ENCODE peak calls at places on chromosomes 5 and 9, in six cellular contexts. One of them, this sample, is unnamed.

GRCh38 chr5:173645437-173645807 is 29.0 kb upstream of the BOD1 start:
- DNase-seq in H9: peak
- DNase-seq in neuronal stem cell: no peak
- DNase-seq in mesenchymal stem cell: peak
- DNase-seq in IMR-90: peak
- DNase-seq in H1: peak
- DNase-seq in this sample: peak

GRCh38 chr9:93822229-93822628 is 132.9 kb downstream of the BARX1 start:
- DNase-seq in neuronal stem cell: no peak
- DNase-seq in IMR-90: no peak
- DNase-seq in mesenchymal stem cell: no peak
- DNase-seq in H1: no peak
- DNase-seq in H9: no peak
- DNase-seq in this sample: no peak

GRCh38 chr5:134846641-134846960 is 833 bp downstream of the C5orf24 start:
- DNase-seq in mesenchymal stem cell: peak
- DNase-seq in H1: no peak
- DNase-seq in IMR-90: no peak
- DNase-seq in H9: no peak
- DNase-seq in neuronal stem cell: no peak
- DNase-seq in this sample: no peak

GRCh38 chr5:149802008-149802407 is 71.9 kb downstream of the PPARGC1B start:
- DNase-seq in mesenchymal stem cell: no peak
- DNase-seq in IMR-90: no peak
- DNase-seq in neuronal stem cell: no peak
- DNase-seq in H1: no peak
- DNase-seq in H9: no peak
- DNase-seq in this sample: no peak

GRCh38 chr9:130240410-130241197 is 25.0 kb upstream of the HMCN2 start:
- DNase-seq in mesenchymal stem cell: peak
- DNase-seq in H9: peak
- DNase-seq in H1: no peak
- DNase-seq in IMR-90: peak
- DNase-seq in neuronal stem cell: peak
- DNase-seq in this sample: peak

GRCh38 chr5:56951131-56951945 is 585 bp downstream of the MIER3 start:
- DNase-seq in mesenchymal stem cell: peak
- DNase-seq in H9: peak
- DNase-seq in H1: no peak
- DNase-seq in IMR-90: no peak
- DNase-seq in neuronal stem cell: peak
- DNase-seq in this sample: peak

GRCh38 chr9:74527718-74528117 is 30.6 kb downstream of the RORB start:
- DNase-seq in H9: no peak
- DNase-seq in neuronal stem cell: no peak
- DNase-seq in mesenchymal stem cell: no peak
- DNase-seq in IMR-90: no peak
- DNase-seq in H1: no peak
- DNase-seq in this sample: no peak

GRCh38 chr9:109721021-109721420 is 59.0 kb upstream of the PALM2AKAP2 start:
- DNase-seq in neuronal stem cell: no peak
- DNase-seq in IMR-90: no peak
- DNase-seq in H1: no peak
- DNase-seq in H9: no peak
- DNase-seq in mesenchymal stem cell: no peak
- DNase-seq in this sample: no peak

GRCh38 chr9:6525326-6526040 is 112.5 kb downstream of the UHRF2 start:
- DNase-seq in IMR-90: peak
- DNase-seq in neuronal stem cell: no peak
- DNase-seq in mesenchymal stem cell: peak
- DNase-seq in H1: no peak
- DNase-seq in H9: no peak
- DNase-seq in this sample: no peak

GRCh38 chr9:114693248-114693895 is 11.4 kb upstream of the TEX48 start:
- DNase-seq in H9: no peak
- DNase-seq in mesenchymal stem cell: no peak
- DNase-seq in H1: no peak
- DNase-seq in neuronal stem cell: no peak
- DNase-seq in IMR-90: no peak
- DNase-seq in this sample: no peak

GRCh38 chr5:171615201-171616001 is 170.2 kb upstream of the SMIM23 start:
- DNase-seq in neuronal stem cell: peak
- DNase-seq in H9: peak
- DNase-seq in IMR-90: no peak
- DNase-seq in H1: no peak
- DNase-seq in mesenchymal stem cell: no peak
- DNase-seq in this sample: no peak

GRCh38 chr5:102627311-102627710 is 127.8 kb upstream of the PAM start:
- DNase-seq in H1: no peak
- DNase-seq in H9: no peak
- DNase-seq in mesenchymal stem cell: peak
- DNase-seq in neuronal stem cell: no peak
- DNase-seq in IMR-90: peak
- DNase-seq in this sample: no peak

GRCh38 chr5:155239803-155240202 is 226.2 kb downstream of the KIF4B start:
- DNase-seq in IMR-90: no peak
- DNase-seq in mesenchymal stem cell: no peak
- DNase-seq in H1: no peak
- DNase-seq in H9: no peak
- DNase-seq in neuronal stem cell: no peak
- DNase-seq in this sample: no peak

GRCh38 chr9:77030045-77030444 is 10.6 kb downstream of the FOXB2 start:
- DNase-seq in H1: no peak
- DNase-seq in H9: no peak
- DNase-seq in IMR-90: no peak
- DNase-seq in neuronal stem cell: no peak
- DNase-seq in mesenchymal stem cell: no peak
- DNase-seq in this sample: no peak

GRCh38 chr9:130542038-130542437 is 37.3 kb upstream of the FUBP3 start:
- DNase-seq in neuronal stem cell: no peak
- DNase-seq in mesenchymal stem cell: no peak
- DNase-seq in IMR-90: no peak
- DNase-seq in H1: no peak
- DNase-seq in H9: no peak
- DNase-seq in this sample: no peak

GRCh38 chr9:79780559-79780958 is 208.8 kb downstream of the TLE4 start:
- DNase-seq in H9: no peak
- DNase-seq in H1: no peak
- DNase-seq in IMR-90: no peak
- DNase-seq in neuronal stem cell: no peak
- DNase-seq in mesenchymal stem cell: no peak
- DNase-seq in this sample: no peak

GRCh38 chr5:131223751-131224386 is 40.0 kb upstream of the CDC42SE2 start:
- DNase-seq in H1: no peak
- DNase-seq in IMR-90: no peak
- DNase-seq in mesenchymal stem cell: no peak
- DNase-seq in H9: no peak
- DNase-seq in neuronal stem cell: no peak
- DNase-seq in this sample: peak

GRCh38 chr5:138111937-138112336 is 27.3 kb downstream of the NME5 start:
- DNase-seq in mesenchymal stem cell: peak
- DNase-seq in IMR-90: peak
- DNase-seq in H1: no peak
- DNase-seq in H9: no peak
- DNase-seq in neuronal stem cell: no peak
- DNase-seq in this sample: peak

GRCh38 chr5:139700711-139701693 is 52.9 kb downstream of the CXXC5 start:
- DNase-seq in H9: peak
- DNase-seq in IMR-90: no peak
- DNase-seq in mesenchymal stem cell: no peak
- DNase-seq in H1: no peak
- DNase-seq in neuronal stem cell: no peak
- DNase-seq in this sample: peak
- H2BK5ac ChIP-seq in H9: no peak
- H2BK5ac ChIP-seq in IMR-90: no peak
- H2BK5ac ChIP-seq in mesenchymal stem cell: no peak
- H2BK5ac ChIP-seq in H1: peak
- H2BK5ac ChIP-seq in neuronal stem cell: no peak
- H2BK5ac ChIP-seq in this sample: peak

GRCh38 chr5:148623101-148623500 is 31.2 kb downstream of the HTR4 start:
- DNase-seq in neuronal stem cell: no peak
- DNase-seq in H1: no peak
- DNase-seq in mesenchymal stem cell: no peak
- DNase-seq in IMR-90: no peak
- DNase-seq in H9: no peak
- DNase-seq in this sample: peak

GRCh38 chr5:148632280-148632679 is 22.0 kb downstream of the HTR4 start:
- DNase-seq in mesenchymal stem cell: no peak
- DNase-seq in H9: no peak
- DNase-seq in IMR-90: no peak
- DNase-seq in neuronal stem cell: no peak
- DNase-seq in H1: no peak
- DNase-seq in this sample: no peak

GRCh38 chr5:148623741-148624140 is 30.6 kb downstream of the HTR4 start:
- DNase-seq in H9: no peak
- DNase-seq in H1: no peak
- DNase-seq in neuronal stem cell: no peak
- DNase-seq in IMR-90: no peak
- DNase-seq in mesenchymal stem cell: no peak
- DNase-seq in this sample: no peak

GRCh38 chr5:148632978-148633377 is 21.3 kb downstream of the HTR4 start:
- DNase-seq in H1: no peak
- DNase-seq in mesenchymal stem cell: no peak
- DNase-seq in neuronal stem cell: no peak
- DNase-seq in H9: no peak
- DNase-seq in IMR-90: no peak
- DNase-seq in this sample: no peak

GRCh38 chr5:148626986-148627385 is 27.3 kb downstream of the HTR4 start:
- DNase-seq in H1: no peak
- DNase-seq in neuronal stem cell: no peak
- DNase-seq in mesenchymal stem cell: no peak
- DNase-seq in H9: no peak
- DNase-seq in IMR-90: no peak
- DNase-seq in this sample: no peak
- H3K14ac ChIP-seq in H1: no peak
- H3K14ac ChIP-seq in neuronal stem cell: no peak
- H3K14ac ChIP-seq in mesenchymal stem cell: no peak
- H3K14ac ChIP-seq in H9: no peak
- H3K14ac ChIP-seq in IMR-90: no peak
- H3K14ac ChIP-seq in this sample: no peak

DNA sequence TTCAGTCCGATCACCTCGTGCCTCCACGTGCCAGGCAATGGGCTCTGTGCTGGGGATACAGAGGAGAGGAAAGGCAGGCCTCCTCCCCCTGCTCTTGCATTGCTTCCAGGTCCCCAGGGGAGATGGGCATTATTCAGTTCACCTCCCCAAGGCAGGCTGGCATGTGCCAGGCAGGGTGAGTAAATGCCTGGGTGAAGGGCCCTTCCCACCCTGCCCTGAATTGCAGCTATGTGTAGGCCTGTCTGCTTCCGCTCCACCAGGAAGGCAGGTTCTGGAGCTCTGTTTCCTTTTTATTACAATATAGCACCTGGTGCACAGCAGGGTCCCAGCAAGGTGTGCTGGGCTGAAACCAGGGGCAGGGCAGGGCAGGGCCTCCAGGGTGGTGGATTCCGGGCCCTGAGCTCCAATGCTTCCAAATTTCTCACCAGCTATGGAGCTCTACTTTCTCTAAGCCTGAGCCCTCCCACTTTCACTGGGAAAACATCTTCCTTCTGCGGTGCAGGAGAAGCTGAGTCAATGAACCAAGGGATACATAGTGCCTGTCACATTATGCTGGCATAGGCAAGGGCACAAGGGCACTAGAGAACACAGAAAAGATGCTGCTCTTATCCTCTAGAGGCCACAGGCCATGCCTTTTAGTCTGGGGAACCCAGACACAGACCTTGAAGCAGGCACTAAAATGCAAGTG is 42.0 kb downstream of the SHB start:
- DNase-seq in neuronal stem cell: no peak
- DNase-seq in H1: no peak
- DNase-seq in IMR-90: no peak
- DNase-seq in H9: no peak
- DNase-seq in mesenchymal stem cell: no peak
- DNase-seq in this sample: no peak
- H2BK5ac ChIP-seq in neuronal stem cell: no peak
- H2BK5ac ChIP-seq in H1: peak
- H2BK5ac ChIP-seq in IMR-90: peak
- H2BK5ac ChIP-seq in H9: no peak
- H2BK5ac ChIP-seq in mesenchymal stem cell: peak
- H2BK5ac ChIP-seq in this sample: peak

GRCh38 chr5:107265268-107265667 is 405.5 kb downstream of the EFNA5 start:
- DNase-seq in H9: no peak
- DNase-seq in neuronal stem cell: no peak
- DNase-seq in mesenchymal stem cell: no peak
- DNase-seq in H1: no peak
- DNase-seq in IMR-90: no peak
- DNase-seq in this sample: no peak
- H3K14ac ChIP-seq in H9: no peak
- H3K14ac ChIP-seq in neuronal stem cell: no peak
- H3K14ac ChIP-seq in mesenchymal stem cell: no peak
- H3K14ac ChIP-seq in H1: no peak
- H3K14ac ChIP-seq in IMR-90: no peak
- H3K14ac ChIP-seq in this sample: no peak

GRCh38 chr5:43854697-43855292 is 251.8 kb downstream of the NNT start:
- DNase-seq in H9: no peak
- DNase-seq in mesenchymal stem cell: peak
- DNase-seq in H1: peak
- DNase-seq in IMR-90: peak
- DNase-seq in neuronal stem cell: peak
- DNase-seq in this sample: peak
- H2BK5ac ChIP-seq in H9: no peak
- H2BK5ac ChIP-seq in mesenchymal stem cell: no peak
- H2BK5ac ChIP-seq in H1: no peak
- H2BK5ac ChIP-seq in IMR-90: no peak
- H2BK5ac ChIP-seq in neuronal stem cell: no peak
- H2BK5ac ChIP-seq in this sample: no peak

DNA sequence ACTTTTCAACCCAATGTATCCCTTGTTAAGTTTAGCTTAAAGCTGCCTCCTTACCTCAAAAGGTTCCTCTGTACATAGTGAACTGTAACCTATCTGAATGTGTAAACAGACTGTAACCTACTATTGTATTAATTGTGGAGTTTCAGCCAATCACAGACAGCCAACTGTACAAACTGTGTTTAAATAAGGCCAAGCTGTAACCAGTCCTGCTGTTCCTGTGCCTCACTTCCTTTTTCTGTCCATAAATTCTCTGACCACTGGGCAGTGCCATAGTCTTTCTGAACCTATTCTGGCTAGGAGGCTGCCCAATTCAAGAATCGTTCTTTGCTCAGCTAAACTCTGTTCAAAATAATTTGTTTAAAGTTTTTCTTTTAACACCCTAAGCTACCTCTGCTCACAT is 74.7 kb upstream of the DAPK1 start:
- DNase-seq in mesenchymal stem cell: no peak
- DNase-seq in IMR-90: no peak
- DNase-seq in H9: no peak
- DNase-seq in neuronal stem cell: no peak
- DNase-seq in H1: no peak
- DNase-seq in this sample: no peak
- H3K14ac ChIP-seq in mesenchymal stem cell: no peak
- H3K14ac ChIP-seq in IMR-90: no peak
- H3K14ac ChIP-seq in H9: no peak
- H3K14ac ChIP-seq in neuronal stem cell: no peak
- H3K14ac ChIP-seq in H1: no peak
- H3K14ac ChIP-seq in this sample: no peak